ENCODE peak calls at places on chromosome 16, in nine cellular contexts. J is BE2C, U is keratinocyte, E is neural progenitor cell, X is AG04450, C is heart right ventricle, F is DND-41, T is left ventricle myocardium inferior, A is NB4. H is an unnamed sample.

GRCh38 chr16:52825882-52826281 is 226.8 kb downstream of the CHD9NB start:
- DNase-seq in J (peak), U (no peak), E (no peak), X (no peak), C (no peak), F (no peak), T (no peak), A (no peak), H (no peak)

GRCh38 chr16:88723911-88724310 is 17.6 kb downstream of the CTU2 start:
- DNase-seq in J (no peak), U (no peak), E (no peak), X (no peak), C (no peak), F (no peak), T (no peak), A (no peak), H (no peak)

GRCh38 chr16:88662222-88662842 is 559 bp downstream of the MVD start:
- DNase-seq in J (no peak), U (no peak), E (peak), X (no peak), C (no peak), F (peak), T (no peak), A (peak), H (no peak)

GRCh38 chr16:86501989-86502855 is 8.1 kb upstream of the FOXF1 start:
- DNase-seq in J (no peak), U (no peak), E (no peak), X (no peak), C (no peak), F (no peak), T (no peak), A (no peak), H (no peak)

GRCh38 chr16:88732961-88733294 is 26.6 kb downstream of the CTU2 start:
- DNase-seq in J (no peak), U (no peak), E (no peak), X (no peak), C (no peak), F (no peak), T (no peak), A (no peak), H (no peak)

GRCh38 chr16:4435668-4436067 is 10.0 kb downstream of the DNAJA3 start:
- DNase-seq in J (no peak), U (no peak), E (no peak), X (peak), C (no peak), F (no peak), T (no peak), A (no peak), H (no peak)

GRCh38 chr16:57023541-57024249 is 34.3 kb downstream of the NLRC5 start:
- DNase-seq in J (no peak), U (no peak), E (no peak), X (no peak), C (no peak), F (no peak), T (no peak), A (no peak), H (no peak)

GRCh38 chr16:19696312-19696711 is 21.7 kb downstream of the KNOP1 start:
- DNase-seq in J (no peak), U (no peak), E (no peak), X (peak), C (peak), F (peak), T (peak), A (no peak), H (no peak)

GRCh38 chr16:85327731-85328664 is 215.7 kb upstream of the CIBAR2 start:
- DNase-seq in J (peak), U (no peak), E (peak), X (no peak), C (no peak), F (no peak), T (no peak), A (no peak), H (no peak)

GRCh38 chr16:71658771-71659170 is 32.8 kb downstream of the MARVELD3 start:
- DNase-seq in J (no peak), U (no peak), E (no peak), X (no peak), C (no peak), F (no peak), T (no peak), A (no peak), H (no peak)

GRCh38 chr16:81700071-81700779 is 78.9 kb upstream of the PLCG2 start:
- DNase-seq in J (no peak), U (no peak), E (no peak), X (no peak), C (no peak), F (no peak), T (no peak), A (peak), H (no peak)

GRCh38 chr16:75550211-75550662 is 5.8 kb downstream of the TMEM231 start:
- DNase-seq in J (peak), U (no peak), E (peak), X (no peak), C (no peak), F (peak), T (no peak), A (peak), H (no peak)

GRCh38 chr16:11145173-11145820 is 110.7 kb downstream of the SOCS1 start:
- DNase-seq in J (no peak), U (no peak), E (no peak), X (no peak), C (peak), F (no peak), T (peak), A (peak), H (no peak)

GRCh38 chr16:83814654-83814985 is 6.8 kb downstream of the HSBP1 start:
- DNase-seq in J (no peak), U (no peak), E (no peak), X (no peak), C (no peak), F (no peak), T (no peak), A (no peak), H (no peak)

GRCh38 chr16:20944861-20945390 is 44.4 kb downstream of the LYRM1 start:
- DNase-seq in J (peak), U (no peak), E (no peak), X (no peak), C (no peak), F (peak), T (no peak), A (peak), H (no peak)

GRCh38 chr16:74847202-74847601 is 72.6 kb upstream of the FA2H start:
- DNase-seq in J (no peak), U (no peak), E (no peak), X (no peak), C (no peak), F (no peak), T (no peak), A (no peak), H (no peak)

GRCh38 chr16:57289391-57290257 is 5.2 kb upstream of the PLLP start:
- DNase-seq in J (no peak), U (no peak), E (no peak), X (no peak), C (no peak), F (no peak), T (no peak), A (no peak), H (peak)

GRCh38 chr16:85376292-85377095 is 236.6 kb upstream of the GSE1 start:
- DNase-seq in J (peak), U (no peak), E (no peak), X (no peak), C (peak), F (no peak), T (peak), A (no peak), H (no peak)

GRCh38 chr16:89365044-89365467 is 125.3 kb downstream of the ANKRD11 start:
- DNase-seq in J (no peak), U (no peak), E (no peak), X (peak), C (no peak), F (no peak), T (no peak), A (peak), H (no peak)

GRCh38 chr16:4604401-4604800 is 10.3 kb downstream of the UBALD1 start:
- DNase-seq in J (no peak), U (no peak), E (no peak), X (no peak), C (no peak), F (no peak), T (no peak), A (no peak), H (no peak)

GRCh38 chr16:56682703-56683397 is 580 bp downstream of the MT1X start:
- DNase-seq in J (no peak), U (no peak), E (no peak), X (no peak), C (no peak), F (peak), T (no peak), A (peak), H (no peak)

GRCh38 chr16:11257131-11257938 is 1.3 kb upstream of the SOCS1 start:
- DNase-seq in J (peak), U (peak), E (peak), X (no peak), C (peak), F (peak), T (peak), A (peak), H (no peak)

DNA sequence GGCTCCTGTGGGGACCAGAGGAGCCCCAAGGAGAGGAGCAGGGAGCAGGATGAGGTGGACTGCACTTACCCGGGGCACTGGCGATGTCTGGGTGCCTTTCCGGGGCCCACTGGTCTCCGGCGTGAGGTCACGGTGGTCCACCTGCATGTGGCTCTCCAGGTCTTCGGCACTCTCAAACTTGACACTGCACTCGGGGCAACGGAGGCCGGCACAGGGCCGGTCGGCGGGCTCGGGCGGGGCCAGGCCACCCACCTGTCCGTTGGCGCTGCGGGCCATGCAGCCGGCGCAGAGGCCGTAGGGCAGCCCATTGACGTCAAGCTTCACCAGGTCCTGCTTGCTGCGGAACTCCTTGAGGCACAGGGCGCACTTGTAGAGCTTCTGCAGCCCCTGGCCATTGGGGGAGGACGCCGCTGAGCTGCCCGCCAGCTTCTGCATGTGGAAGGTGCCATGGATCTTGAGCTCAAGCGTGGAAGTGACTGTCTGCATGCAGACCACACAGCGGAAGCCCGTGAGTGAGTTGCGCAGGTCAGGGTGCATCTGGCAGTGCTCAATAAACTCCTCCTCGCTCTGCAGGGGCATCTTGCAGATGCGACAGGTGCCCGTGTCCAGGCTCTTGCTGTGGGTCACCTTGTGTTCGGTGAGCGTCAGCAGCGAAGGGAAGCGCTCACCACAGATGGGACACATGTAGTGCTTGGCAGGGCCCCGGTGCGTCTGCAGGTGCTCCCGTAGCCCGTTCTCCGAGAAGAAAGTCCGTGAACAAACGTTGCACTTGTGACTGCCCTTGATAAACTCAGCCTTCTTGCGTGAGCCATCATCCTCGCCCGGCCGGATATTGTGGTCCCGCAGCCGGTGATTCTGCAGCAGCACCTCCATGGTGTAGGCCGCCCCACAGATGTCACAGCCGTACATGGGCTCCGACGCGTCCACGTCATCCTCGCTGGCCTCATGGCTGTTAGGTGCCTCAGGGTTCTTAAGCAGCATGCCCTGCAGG is 220.0 kb downstream of the ZNF423 start:
- DNase-seq in J (no peak), U (no peak), E (no peak), X (no peak), C (no peak), F (no peak), T (no peak), A (no peak), H (peak)
- H3K4me3 ChIP-seq in J (no peak), U (no peak), E (no peak), X (no peak), C (no peak), F (no peak), T (no peak), A (no peak), H (no peak)

GRCh38 chr16:58430718-58431117 is 38.4 kb downstream of the GINS3 start:
- DNase-seq in J (no peak), U (no peak), E (no peak), X (no peak), C (no peak), F (no peak), T (no peak), A (no peak), H (no peak)

GRCh38 chr16:58433569-58433951 is 41.3 kb downstream of the GINS3 start:
- DNase-seq in J (no peak), U (no peak), E (no peak), X (no peak), C (no peak), F (no peak), T (no peak), A (no peak), H (no peak)

GRCh38 chr16:58440094-58440493 is 47.8 kb downstream of the GINS3 start:
- DNase-seq in J (no peak), U (no peak), E (no peak), X (no peak), C (no peak), F (no peak), T (no peak), A (no peak), H (no peak)

DNA sequence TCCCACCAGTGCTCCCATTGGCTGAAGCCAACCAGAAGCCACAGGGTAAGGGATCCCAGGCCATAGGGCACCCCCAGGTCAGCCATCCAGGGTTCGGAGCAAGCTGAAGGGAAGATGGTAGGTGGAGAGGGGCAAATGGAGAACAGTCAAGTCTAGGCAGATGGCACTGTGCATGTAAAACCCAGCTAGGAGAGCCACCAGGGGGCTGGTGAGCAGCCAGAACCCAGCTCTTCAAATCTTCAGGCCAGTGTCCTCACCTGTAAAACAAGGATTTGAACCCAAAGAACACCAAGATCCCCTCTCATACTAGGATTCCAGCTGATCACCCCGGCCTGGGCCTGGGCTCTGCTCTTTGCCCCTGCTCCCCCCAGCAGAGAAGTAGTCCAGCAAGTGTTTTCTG is 43.5 kb downstream of the GINS3 start:
- DNase-seq in J (no peak), U (no peak), E (no peak), X (no peak), C (no peak), F (no peak), T (no peak), A (no peak), H (no peak)
- TF ChIP-seq CTCF in J (peak), U (peak), E (no peak), X (no peak), C (peak), F (peak), T (peak), A (peak), H (no peak)

DNA sequence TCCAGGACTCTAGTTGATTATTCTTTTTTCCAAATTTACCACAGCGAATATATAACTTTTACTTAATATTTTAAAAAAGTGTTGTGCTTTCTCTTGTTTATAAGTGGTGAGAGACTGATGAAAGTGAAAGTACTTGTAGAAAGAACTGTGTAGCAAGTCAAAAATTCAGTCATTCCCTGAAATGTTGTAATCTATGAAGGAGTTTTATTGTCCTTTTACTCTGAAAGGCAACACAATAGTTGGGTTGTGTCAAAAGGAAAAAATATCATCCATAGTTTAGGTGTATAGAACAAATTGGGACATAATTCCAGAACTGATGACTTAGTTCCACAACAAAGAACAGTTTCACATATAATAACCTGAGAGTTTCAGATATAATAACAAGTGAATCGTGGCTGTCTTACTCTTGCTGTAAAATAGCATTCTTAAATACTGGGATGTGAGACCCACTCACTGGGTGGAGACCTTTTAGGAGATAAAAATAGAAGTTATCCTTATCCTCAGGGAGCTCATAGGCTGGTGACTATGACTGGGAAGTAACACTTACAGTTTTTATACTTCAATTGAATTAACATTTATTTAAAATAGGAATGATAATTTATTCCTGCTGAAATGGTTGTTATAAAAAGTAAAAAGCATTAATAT is 20.6 kb downstream of the CYB5B start:
- DNase-seq in J (no peak), U (no peak), E (no peak), X (no peak), C (no peak), F (no peak), T (no peak), A (peak), H (no peak)
- H3K4me3 ChIP-seq in J (no peak), U (peak), E (no peak), X (peak), C (peak), F (no peak), T (peak), A (no peak), H (peak)

GRCh38 chr16:66430214-66430613 is 3.1 kb downstream of the BEAN1 start:
- DNase-seq in J (no peak), U (no peak), E (no peak), X (no peak), C (no peak), F (no peak), T (no peak), A (no peak), H (no peak)

GRCh38 chr16:66427871-66428681 is 981 bp downstream of the BEAN1 start:
- DNase-seq in J (no peak), U (no peak), E (peak), X (no peak), C (peak), F (no peak), T (no peak), A (no peak), H (no peak)

GRCh38 chr16:66428682-66429251 is 1.7 kb downstream of the BEAN1 start:
- DNase-seq in J (no peak), U (no peak), E (no peak), X (no peak), C (no peak), F (no peak), T (no peak), A (no peak), H (no peak)

GRCh38 chr16:66427451-66427860 is 361 bp downstream of the BEAN1 start:
- DNase-seq in J (no peak), U (no peak), E (no peak), X (no peak), C (no peak), F (no peak), T (no peak), A (no peak), H (no peak)

GRCh38 chr16:66429290-66429962 is 2.3 kb downstream of the BEAN1 start:
- DNase-seq in J (no peak), U (no peak), E (peak), X (no peak), C (no peak), F (no peak), T (no peak), A (no peak), H (no peak)
- TF ChIP-seq CTCF in J (peak), U (no peak), E (peak), X (no peak), C (no peak), F (no peak), T (no peak), A (peak), H (no peak)

GRCh38 chr16:22948058-22948602 is 134.2 kb downstream of the HS3ST2 start:
- DNase-seq in J (no peak), U (no peak), E (no peak), X (no peak), C (peak), F (no peak), T (no peak), A (peak), H (no peak)
- H3K4me3 ChIP-seq in J (no peak), U (peak), E (no peak), X (no peak), C (peak), F (no peak), T (peak), A (no peak), H (peak)

GRCh38 chr16:1941162-1941923 is 1.7 kb downstream of the MSRB1 start:
- DNase-seq in J (no peak), U (no peak), E (peak), X (no peak), C (no peak), F (no peak), T (no peak), A (no peak), H (no peak)
- TF ChIP-seq CTCF in J (peak), U (peak), E (peak), X (no peak), C (peak), F (peak), T (no peak), A (peak), H (no peak)

DNA sequence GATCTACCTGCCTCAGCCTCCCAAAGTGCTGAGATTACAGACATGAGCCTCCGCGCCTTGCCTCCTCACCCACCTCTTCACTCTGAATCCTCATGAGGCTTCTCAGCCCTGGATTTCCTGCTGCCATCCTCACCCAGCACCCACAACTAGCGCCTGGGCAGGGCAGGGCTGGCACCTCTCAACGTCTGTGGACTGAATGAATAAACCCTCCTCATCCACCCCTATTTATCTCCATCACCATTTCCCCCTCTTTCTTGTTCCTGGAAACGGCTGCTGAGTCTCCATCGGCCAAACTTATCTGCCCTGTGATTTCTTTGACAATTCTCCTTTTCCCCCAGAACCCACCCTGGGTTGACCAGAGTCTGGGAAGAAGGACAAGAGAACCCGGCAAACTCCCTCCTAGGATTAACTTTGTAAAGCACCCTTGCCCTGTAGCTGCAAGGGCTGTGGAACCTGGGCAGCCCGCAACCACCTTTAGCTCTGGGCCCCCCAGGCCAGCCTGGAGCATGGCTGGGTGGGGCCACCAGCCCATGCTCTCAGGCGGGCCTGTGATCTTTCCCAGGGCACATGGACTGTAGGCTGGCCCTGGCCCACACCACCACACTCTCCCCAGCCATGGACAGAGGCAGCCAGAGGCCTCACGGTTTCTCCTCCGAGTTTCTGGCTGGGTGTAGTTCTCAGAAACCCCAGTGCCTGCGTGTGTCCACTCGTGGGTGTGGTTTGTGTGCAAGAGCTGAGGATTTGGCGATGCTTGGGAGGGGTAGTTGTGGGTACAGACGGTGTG is 2.4 kb downstream of the SPN start:
- DNase-seq in J (no peak), U (no peak), E (no peak), X (no peak), C (no peak), F (peak), T (no peak), A (peak), H (no peak)
- H3K4me3 ChIP-seq in J (no peak), U (no peak), E (no peak), X (no peak), C (no peak), F (peak), T (no peak), A (peak), H (no peak)

GRCh38 chr16:69520800-69521602 is 44.8 kb upstream of the NFAT5 start:
- DNase-seq in J (no peak), U (no peak), E (no peak), X (no peak), C (no peak), F (no peak), T (no peak), A (no peak), H (no peak)
- TF ChIP-seq CTCF in J (no peak), U (no peak), E (no peak), X (no peak), C (no peak), F (no peak), T (no peak), A (no peak), H (no peak)